ENCODE peak calls at places on chromosome 1, in ten cellular contexts. M is effector memory CD8-positive, alpha-beta T cell; H is HS-5; R is central memory CD8-positive, alpha-beta T cell; E is adipocyte; F is AG04450; Y is activated naive CD4-positive, alpha-beta T cell; Z is left cardiac atrium; O is iris pigment epithelial cell; I is tibial artery. U is an unnamed sample.

GRCh38 chr1:67134692-67135091 is at the start of gene C1orf141:
- DNase-seq in Y (no peak), E (no peak), I (no peak), F (no peak), R (no peak), Z (peak), M (no peak), H (no peak), O (peak), U (no peak)

GRCh38 chr1:156752843-156753486 is 1.5 kb upstream of the HDGF start:
- DNase-seq in E (peak), M (no peak), H (no peak), Y (no peak), O (peak), R (no peak), I (no peak), F (no peak), Z (no peak), U (no peak)

GRCh38 chr1:1626207-1627141 is 5.5 kb upstream of the MMP23B start:
- DNase-seq in O (no peak), Z (no peak), F (no peak), E (no peak), M (no peak), H (no peak), R (no peak), Y (no peak), I (no peak), U (no peak)

GRCh38 chr1:39829791-39830533 is 41.3 kb upstream of the BMP8B start:
- DNase-seq in M (no peak), I (no peak), R (no peak), Y (no peak), Z (no peak), H (no peak), E (no peak), O (peak), F (no peak), U (no peak)

GRCh38 chr1:203184467-203184866 is 2.0 kb downstream of the CHI3L1 start:
- DNase-seq in R (no peak), H (no peak), E (no peak), Z (no peak), Y (no peak), O (no peak), M (no peak), F (no peak), I (no peak), U (no peak)

GRCh38 chr1:63913533-63913932 is 139.7 kb downstream of the ROR1 start:
- DNase-seq in F (no peak), H (no peak), O (no peak), I (no peak), E (no peak), M (no peak), Z (no peak), Y (no peak), R (no peak), U (no peak)

GRCh38 chr1:43587594-43587993 is 56.9 kb downstream of the PTPRF start:
- DNase-seq in O (peak), I (no peak), Y (no peak), H (no peak), M (no peak), R (no peak), F (peak), Z (no peak), E (peak), U (peak)

GRCh38 chr1:82466894-82467293 is 666.2 kb downstream of the ADGRL2 start:
- DNase-seq in R (no peak), I (no peak), M (no peak), O (no peak), F (no peak), E (no peak), H (no peak), Y (no peak), Z (no peak), U (no peak)

GRCh38 chr1:241675983-241676382 is 23.9 kb downstream of the WDR64 start:
- DNase-seq in E (no peak), Z (no peak), F (no peak), R (no peak), M (no peak), H (no peak), I (no peak), O (no peak), Y (no peak), U (no peak)

GRCh38 chr1:216778763-216779162 is 55.5 kb upstream of the ESRRG start:
- DNase-seq in H (no peak), O (no peak), R (no peak), E (no peak), F (no peak), I (no peak), Y (no peak), M (no peak), Z (no peak), U (no peak)

GRCh38 chr1:202144510-202145324 is at the start of gene ARL8A:
- DNase-seq in H (no peak), R (no peak), F (no peak), M (peak), O (peak), E (peak), Y (peak), I (peak), Z (peak), U (peak)

GRCh38 chr1:226912587-226913176 is 27.4 kb upstream of the COQ8A start:
- DNase-seq in H (no peak), R (no peak), E (no peak), I (no peak), F (no peak), Z (peak), O (peak), M (peak), Y (no peak), U (no peak)

GRCh38 chr1:87410771-87411170 is 82.1 kb downstream of the LMO4 start:
- DNase-seq in E (peak), F (no peak), Y (no peak), O (no peak), Z (peak), I (no peak), R (no peak), M (no peak), H (no peak), U (no peak)